ENCODE peak calls at places on chromosomes 2 and 18, in six cellular contexts. C is choroid plexus epithelial cell, W is cardiac muscle cell, L is stomach, T is tibial nerve, D is psoas muscle. F is an unnamed sample.

GRCh38 chr2:7191927-7192326 is 274.7 kb downstream of the RNF144A start:
- DNase-seq in T (no peak), W (peak), D (no peak), L (no peak), C (peak), F (peak)

GRCh38 chr2:9473985-9474360 is 378 bp upstream of the IAH1 start:
- DNase-seq in T (no peak), W (peak), C (peak), D (peak), L (peak), F (peak)

GRCh38 chr2:185208261-185208660 is 530.3 kb upstream of the FSIP2 start:
- DNase-seq in D (no peak), W (peak), L (peak), C (peak), T (peak), F (peak)

GRCh38 chr2:197850882-197851281 is 46.5 kb downstream of the PLCL1 start:
- DNase-seq in L (no peak), W (no peak), D (no peak), T (no peak), C (no peak), F (peak)

GRCh38 chr2:209878701-209879100 is 107.1 kb downstream of the UNC80 start:
- DNase-seq in T (no peak), D (no peak), C (no peak), W (no peak), L (no peak), F (no peak)

GRCh38 chr2:54628957-54629356 is 94.5 kb upstream of the EML6 start:
- DNase-seq in C (no peak), W (no peak), L (no peak), D (no peak), T (no peak), F (no peak)

GRCh38 chr2:99900589-99900988 is 241.8 kb downstream of the AFF3 start:
- DNase-seq in W (no peak), T (no peak), D (no peak), L (no peak), C (no peak), F (no peak)

GRCh38 chr2:149727927-149728326 is 140.4 kb upstream of the MMADHC start:
- DNase-seq in C (peak), W (no peak), L (no peak), D (no peak), T (no peak), F (no peak)

GRCh38 chr2:224561234-224562005 is 23.7 kb downstream of the CUL3 start:
- DNase-seq in T (no peak), C (peak), D (no peak), W (no peak), L (no peak), F (peak)

GRCh38 chr2:241702155-241702404 is 241 bp downstream of the ING5 start:
- DNase-seq in L (no peak), C (no peak), W (no peak), D (no peak), T (peak), F (peak)

GRCh38 chr2:8488001-8488738 is 193.7 kb upstream of the ID2 start:
- DNase-seq in C (no peak), W (no peak), L (no peak), D (no peak), T (no peak), F (no peak)

GRCh38 chr2:234691968-234692955 is 195.4 kb upstream of the ARL4C start:
- DNase-seq in C (no peak), T (no peak), L (no peak), D (no peak), W (no peak), F (no peak)

GRCh38 chr2:240403358-240404104 is 31.9 kb upstream of the GPC1 start:
- DNase-seq in L (peak), C (no peak), W (no peak), D (no peak), T (no peak), F (peak)

GRCh38 chr18:50602466-50602865 is 42.6 kb downstream of the MAPK4 start:
- DNase-seq in W (no peak), T (no peak), D (no peak), L (no peak), C (peak), F (no peak)

GRCh38 chr18:48987821-48988220 is 37.1 kb upstream of the SMAD7 start:
- DNase-seq in D (no peak), T (no peak), C (no peak), W (no peak), L (no peak), F (no peak)

GRCh38 chr18:47342566-47342965 is 91.1 kb upstream of the SKOR2 start:
- DNase-seq in C (no peak), W (no peak), T (no peak), D (no peak), L (no peak), F (no peak)

GRCh38 chr2:95266781-95267430 is 7.3 kb upstream of the PROM2 start:
- DNase-seq in T (no peak), C (no peak), W (no peak), D (no peak), L (peak), F (no peak)

GRCh38 chr18:68735498-68736343 is 20.8 kb upstream of the TMX3 start:
- DNase-seq in D (no peak), C (peak), W (peak), T (no peak), L (no peak), F (peak)

GRCh38 chr2:24351981-24352380 is 8.4 kb downstream of the ITSN2 start:
- DNase-seq in C (no peak), L (no peak), W (peak), T (no peak), D (no peak), F (no peak)

GRCh38 chr2:101843048-101843447 is 145.5 kb downstream of the MAP4K4 start:
- DNase-seq in C (no peak), T (peak), W (no peak), D (peak), L (no peak), F (peak)

GRCh38 chr18:76528477-76529432 is 33.7 kb upstream of the ZNF516 start:
- DNase-seq in L (peak), D (peak), C (peak), T (peak), W (peak), F (peak)

GRCh38 chr18:34153711-34154110 is 71.0 kb downstream of the NOL4 start:
- DNase-seq in W (no peak), L (no peak), C (peak), T (no peak), D (no peak), F (peak)

GRCh38 chr2:237060518-237061312 is 25.0 kb upstream of the COPS8 start:
- DNase-seq in L (peak), D (no peak), T (peak), C (peak), W (peak), F (peak)

GRCh38 chr2:96872591-96873349 is 2.9 kb upstream of the SEMA4C start:
- DNase-seq in D (no peak), T (no peak), C (peak), L (no peak), W (peak), F (no peak)

GRCh38 chr2:126902859-126903258 is 4.2 kb downstream of the TEX51 start:
- DNase-seq in C (no peak), L (no peak), W (no peak), D (no peak), T (no peak), F (no peak)

GRCh38 chr18:62720766-62721613 is 5.6 kb downstream of the PHLPP1 start:
- DNase-seq in W (no peak), D (no peak), L (no peak), T (no peak), C (no peak), F (no peak)

GRCh38 chr2:166112193-166112605 is 15.6 kb downstream of the SCN1A start:
- DNase-seq in C (no peak), T (no peak), W (no peak), D (no peak), L (no peak), F (no peak)

GRCh38 chr2:166104084-166104483 is 23.7 kb downstream of the SCN1A start:
- DNase-seq in W (no peak), C (no peak), L (no peak), D (no peak), T (no peak), F (no peak)

GRCh38 chr2:166104773-166105172 is 23.0 kb downstream of the SCN1A start:
- DNase-seq in C (no peak), L (no peak), D (no peak), T (no peak), W (no peak), F (no peak)

DNA sequence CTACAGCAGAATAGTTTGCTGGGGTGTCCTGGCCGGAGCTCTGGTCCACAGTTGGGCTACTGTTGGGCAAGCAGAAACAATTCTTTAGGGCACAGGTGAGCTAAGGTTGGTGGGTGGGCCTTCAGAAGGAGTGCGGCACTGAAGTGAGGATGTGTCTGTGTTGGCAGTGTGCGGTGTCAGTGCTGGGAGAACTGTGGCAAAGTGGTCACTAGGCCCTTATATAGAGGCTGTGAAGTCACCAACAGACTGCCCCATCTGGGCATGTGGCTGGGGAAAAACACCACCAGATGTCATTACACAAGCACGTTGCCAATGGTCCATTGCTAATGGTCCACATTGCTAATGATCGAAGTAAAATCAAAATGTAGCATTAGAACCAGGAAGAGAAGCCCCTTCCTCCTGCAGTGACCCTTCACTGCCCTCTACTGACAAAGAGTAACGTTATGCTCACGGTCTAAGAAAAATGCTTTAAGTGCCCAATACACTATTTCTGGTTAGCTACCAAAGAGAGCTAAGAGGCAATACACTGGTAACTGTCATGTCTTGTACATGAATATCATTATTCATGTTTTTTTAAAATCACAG is 21.3 kb downstream of the SCN1A start:
- DNase-seq in L (no peak), C (peak), W (peak), D (no peak), T (no peak), F (no peak)
- TF ChIP-seq CTCF in L (no peak), C (peak), W (peak), D (no peak), T (no peak), F (peak)

DNA sequence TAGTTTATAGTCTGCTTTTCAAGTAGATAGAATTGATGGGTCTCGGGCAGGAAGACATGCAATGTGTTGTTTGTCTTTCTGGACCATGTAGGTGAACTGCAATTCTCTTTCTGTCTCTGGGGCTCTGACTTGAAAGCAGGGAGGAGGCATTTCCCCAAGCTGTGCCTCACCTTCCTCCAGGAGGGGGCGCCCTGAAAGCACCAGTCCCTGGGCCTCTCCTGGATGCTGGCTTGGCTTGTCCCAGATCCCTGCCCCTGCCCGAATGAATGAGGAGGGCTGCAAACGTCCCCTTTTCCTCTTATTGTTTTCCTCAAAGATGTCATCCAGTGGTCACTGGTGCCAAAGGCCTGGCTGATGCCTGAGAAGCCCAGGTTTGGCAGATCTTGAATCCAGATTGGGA is 270.6 kb downstream of the CELF4 start:
- DNase-seq in C (peak), W (peak), D (no peak), T (no peak), L (no peak), F (no peak)
- TF ChIP-seq CTCF in C (peak), W (peak), D (no peak), T (no peak), L (no peak), F (peak)

DNA sequence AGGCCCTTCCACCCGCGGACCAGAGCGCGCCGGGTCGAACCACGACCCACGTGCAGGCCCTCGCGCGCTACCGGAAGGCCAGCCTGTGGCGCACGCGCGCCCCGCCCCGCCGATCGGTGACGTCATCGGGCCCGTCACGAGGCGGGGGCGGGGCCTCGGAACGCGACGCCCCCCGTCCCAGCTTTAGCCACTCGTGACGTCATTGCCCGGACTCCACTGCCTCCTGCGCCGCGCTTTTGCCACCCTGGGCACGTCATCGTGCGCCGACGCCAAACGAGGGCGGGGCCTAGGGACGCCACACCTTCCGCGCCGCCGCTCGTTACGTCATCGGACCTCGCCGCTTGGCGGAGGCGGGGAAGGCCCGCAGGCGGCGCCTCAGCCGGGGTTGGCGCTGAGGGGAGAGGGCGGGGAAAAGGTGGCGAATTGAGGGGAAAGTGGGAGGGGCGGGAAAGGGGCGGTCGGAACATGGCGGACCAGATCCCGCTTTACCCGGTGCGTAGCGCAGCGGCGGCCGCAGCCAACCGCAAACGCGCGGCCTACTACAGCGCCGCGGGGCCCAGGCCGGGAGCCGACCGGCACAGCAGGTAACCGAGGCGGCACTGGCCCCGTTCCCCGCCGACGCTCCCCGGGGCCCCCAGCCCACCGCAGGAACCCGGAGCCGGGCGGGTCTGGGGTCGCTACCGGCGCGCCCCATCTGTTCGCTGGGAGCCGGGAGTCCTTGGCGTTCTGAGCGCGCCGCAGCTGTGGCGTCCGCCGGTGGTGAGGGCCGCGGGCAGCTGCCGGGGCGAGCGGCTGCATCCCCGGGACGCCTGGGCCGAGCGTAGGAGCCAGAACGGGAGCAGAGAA is at the start of gene ATP9B:
- DNase-seq in D (peak), C (peak), L (peak), T (peak), W (peak), F (peak)
- TF ChIP-seq CTCF in D (no peak), C (peak), L (peak), T (no peak), W (no peak), F (peak)

DNA sequence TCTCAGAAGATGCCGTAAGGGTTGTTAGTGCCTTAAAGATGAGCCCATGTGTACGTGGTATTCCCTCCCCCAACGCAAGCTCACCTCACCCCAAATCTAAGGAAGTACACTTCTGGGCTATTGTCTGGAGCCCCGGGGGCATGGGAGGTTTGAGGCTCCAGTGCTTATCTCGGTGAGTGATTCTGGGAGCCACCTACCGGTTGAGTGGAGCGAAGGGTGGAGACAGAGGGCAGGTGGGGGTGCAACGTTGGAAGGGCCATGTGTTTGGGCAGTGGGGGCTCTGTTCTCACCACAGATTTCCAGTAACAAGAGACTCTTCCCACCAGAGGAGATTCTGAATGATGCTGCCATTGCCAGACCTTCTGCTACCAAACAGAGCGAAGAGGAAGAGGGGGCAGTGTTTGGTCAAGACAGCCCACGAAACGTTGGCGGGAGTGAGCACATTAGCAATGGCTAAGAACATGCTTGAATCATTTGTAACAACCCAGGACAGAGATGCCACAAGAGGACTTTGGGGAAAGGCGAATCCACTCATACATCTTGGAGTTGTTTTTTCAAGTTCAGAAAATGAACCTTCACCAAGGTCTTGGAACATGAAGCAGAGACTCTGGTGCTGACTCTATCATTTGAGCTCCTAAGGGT is 38.7 kb downstream of the TWIST2 start:
- DNase-seq in L (no peak), D (no peak), W (no peak), C (no peak), T (no peak), F (no peak)
- TF ChIP-seq CTCF in L (no peak), D (no peak), W (no peak), C (no peak), T (no peak), F (no peak)

F was measured in fibroblast of villous mesenchyme.